ENCODE peak calls at places on chromosome 4, in nine cellular contexts. U is H1, Z is esophagus muscularis mucosa, E is sigmoid colon, M is GM12878, K is K562, W is suprapubic skin, P is SK-N-SH, Y is upper lobe of left lung. O is an unnamed sample.

GRCh38 chr4:25621027-25621930 is 34.4 kb upstream of the SLC34A2 start:
- DNase-seq in U (no peak), Z (no peak), E (no peak), M (no peak), K (no peak), W (no peak), P (no peak), Y (no peak), O (no peak)

GRCh38 chr4:2353222-2354107 is 65.0 kb downstream of the ZFYVE28 start:
- DNase-seq in U (no peak), Z (no peak), E (peak), M (no peak), K (no peak), W (peak), P (peak), Y (peak), O (peak)

GRCh38 chr4:98566491-98567008 is 91.9 kb downstream of the TSPAN5 start:
- DNase-seq in U (no peak), Z (peak), E (peak), M (no peak), K (no peak), W (no peak), P (no peak), Y (no peak), O (no peak)

GRCh38 chr4:38179690-38180299 is 219.6 kb downstream of the PTTG2 start:
- DNase-seq in U (peak), Z (peak), E (peak), M (peak), K (peak), W (no peak), P (peak), Y (peak), O (peak)

GRCh38 chr4:128782076-128782715 is 27.3 kb upstream of the JADE1 start:
- DNase-seq in U (no peak), Z (no peak), E (no peak), M (no peak), K (no peak), W (no peak), P (peak), Y (peak), O (peak)

GRCh38 chr4:57109847-57110634 is at the start of gene IGFBP7:
- DNase-seq in U (no peak), Z (no peak), E (peak), M (no peak), K (peak), W (no peak), P (peak), Y (peak), O (peak)

GRCh38 chr4:14196141-14196540 is 568.6 kb upstream of the BOD1L1 start:
- DNase-seq in U (peak), Z (no peak), E (no peak), M (no peak), K (no peak), W (no peak), P (no peak), Y (peak), O (no peak)

GRCh38 chr4:20359692-20360091 is 108.0 kb downstream of the SLIT2 start:
- DNase-seq in U (no peak), Z (no peak), E (no peak), M (no peak), K (no peak), W (no peak), P (no peak), Y (no peak), O (no peak)

GRCh38 chr4:95141376-95141775 is 383.6 kb downstream of the BMPR1B start:
- DNase-seq in U (no peak), Z (no peak), E (no peak), M (no peak), K (no peak), W (no peak), P (no peak), Y (no peak), O (no peak)

GRCh38 chr4:107210450-107211239 is 174.5 kb upstream of the DKK2 start:
- DNase-seq in U (no peak), Z (no peak), E (no peak), M (no peak), K (no peak), W (no peak), P (no peak), Y (no peak), O (no peak)

GRCh38 chr4:45662996-45663395 is 460.9 kb downstream of the GABRG1 start:
- DNase-seq in U (no peak), Z (no peak), E (no peak), M (no peak), K (no peak), W (no peak), P (no peak), Y (peak), O (peak)

GRCh38 chr4:173057442-173057841 is 111.2 kb upstream of the GALNT7 start:
- DNase-seq in U (no peak), Z (no peak), E (no peak), M (no peak), K (no peak), W (no peak), P (no peak), Y (no peak), O (no peak)

GRCh38 chr4:127632420-127633403 is at the start of gene INTU:
- DNase-seq in U (peak), Z (peak), E (peak), M (no peak), K (peak), W (peak), P (peak), Y (peak), O (peak)
- TF ChIP-seq POLR2AphosphoS5 in U (peak), Z (peak), E (peak), M (no peak), K (peak), W (peak), P (peak), Y (peak), O (peak)

GRCh38 chr4:133147365-133147821 is 1.7 kb upstream of the PCDH10 start:
- DNase-seq in U (no peak), Z (no peak), E (no peak), M (no peak), K (no peak), W (peak), P (no peak), Y (no peak), O (no peak)
- TF ChIP-seq EP300 in U (no peak), Z (no peak), E (no peak), M (no peak), K (no peak), W (no peak), P (no peak), Y (no peak), O (no peak)

DNA sequence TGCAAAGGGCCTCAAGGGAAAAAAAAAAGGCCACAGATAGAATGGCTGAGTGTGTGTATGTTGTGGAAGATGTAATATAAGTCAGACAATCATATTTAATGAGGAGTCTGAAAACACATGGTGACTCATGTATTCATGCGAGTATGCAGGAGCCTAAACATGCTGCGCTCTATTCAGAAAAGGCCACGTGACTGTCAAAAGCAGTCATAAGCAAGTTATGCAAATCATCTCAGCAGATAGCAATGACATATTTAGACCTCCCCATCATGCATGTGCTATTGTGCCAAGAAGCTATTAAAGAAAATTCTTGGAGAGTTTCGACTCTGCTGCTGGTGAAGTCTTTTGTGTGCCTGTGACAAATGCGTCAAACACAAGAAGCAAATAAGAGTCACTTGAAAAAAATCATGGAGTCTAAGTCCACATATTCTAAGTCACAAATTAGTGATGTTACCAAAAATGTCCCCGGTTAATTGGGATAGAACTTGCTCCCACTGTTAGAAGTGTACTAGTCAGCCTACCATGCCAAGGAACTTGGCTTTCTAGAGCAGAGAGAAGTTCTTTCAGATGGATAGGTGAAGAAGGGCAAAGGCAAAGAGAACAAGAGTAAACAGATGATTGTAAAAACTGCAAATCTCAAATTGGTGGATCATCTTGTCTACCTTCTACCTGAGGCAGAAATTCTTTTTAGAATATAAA is 5.0 kb downstream of the LNX1 start:
- DNase-seq in U (no peak), Z (no peak), E (no peak), M (no peak), K (no peak), W (no peak), P (no peak), Y (no peak), O (no peak)
- TF ChIP-seq POLR2AphosphoS5 in U (no peak), Z (no peak), E (no peak), M (no peak), K (no peak), W (no peak), P (peak), Y (no peak), O (no peak)

GRCh38 chr4:145716200-145716599 is 36.3 kb downstream of the C4orf51 start:
- DNase-seq in U (no peak), Z (no peak), E (no peak), M (no peak), K (no peak), W (no peak), P (no peak), Y (no peak), O (no peak)
- TF ChIP-seq EP300 in U (no peak), Z (no peak), E (no peak), M (no peak), K (no peak), W (no peak), P (no peak), Y (no peak), O (no peak)

GRCh38 chr4:6352031-6352763 is 82.5 kb downstream of the WFS1 start:
- DNase-seq in U (no peak), Z (no peak), E (no peak), M (no peak), K (no peak), W (no peak), P (no peak), Y (no peak), O (no peak)
- TF ChIP-seq POLR2AphosphoS5 in U (no peak), Z (no peak), E (no peak), M (no peak), K (no peak), W (no peak), P (no peak), Y (no peak), O (no peak)

GRCh38 chr4:159105761-159106243 is 2.9 kb downstream of the RAPGEF2 start:
- DNase-seq in U (no peak), Z (peak), E (no peak), M (peak), K (no peak), W (no peak), P (no peak), Y (no peak), O (no peak)

GRCh38 chr4:159102623-159103405 is at the start of gene RAPGEF2:
- DNase-seq in U (peak), Z (peak), E (peak), M (peak), K (peak), W (peak), P (peak), Y (peak), O (peak)

GRCh38 chr4:159105063-159105414 is 2.2 kb downstream of the RAPGEF2 start:
- DNase-seq in U (no peak), Z (no peak), E (no peak), M (no peak), K (no peak), W (no peak), P (no peak), Y (no peak), O (no peak)

GRCh38 chr4:159101983-159102622 is 776 bp upstream of the RAPGEF2 start:
- DNase-seq in U (no peak), Z (no peak), E (no peak), M (no peak), K (no peak), W (no peak), P (no peak), Y (no peak), O (no peak)

DNA sequence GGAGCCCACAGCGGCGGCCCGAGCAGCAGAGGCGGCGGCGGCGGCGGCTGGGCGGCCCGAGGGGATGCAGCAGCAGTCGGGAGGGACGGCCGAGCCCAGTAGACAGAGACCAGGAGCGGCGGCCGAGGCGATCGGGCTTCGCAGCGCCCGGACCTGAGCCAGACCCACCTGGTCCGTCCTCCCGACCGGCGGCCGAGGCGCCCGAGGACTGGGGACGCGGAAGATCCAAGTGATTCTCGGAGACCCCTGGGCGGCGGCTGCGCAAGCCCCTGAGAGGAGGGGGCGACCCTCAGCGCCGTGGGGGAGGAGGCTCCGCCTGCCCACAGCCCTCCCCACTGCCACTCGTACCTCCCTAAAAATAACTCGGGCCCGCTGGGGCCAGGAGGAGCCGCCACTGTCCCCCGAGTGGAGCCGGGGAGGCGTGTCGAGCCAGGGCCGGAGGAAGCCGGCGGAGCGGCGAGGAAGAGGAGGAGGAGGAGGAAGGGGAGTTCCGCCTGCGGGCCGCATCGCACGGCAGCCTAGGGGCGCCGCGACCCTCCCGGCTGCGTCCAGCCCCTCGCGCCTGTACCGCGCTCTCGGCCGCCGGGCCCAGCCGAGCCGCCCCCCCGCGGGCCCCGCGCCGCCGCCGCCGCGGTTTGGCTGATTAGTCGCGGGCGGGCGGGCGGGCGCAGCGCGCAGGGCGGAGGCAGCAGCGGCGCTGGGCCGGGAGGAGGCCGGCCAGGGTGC is 690 bp downstream of the RAPGEF2 start:
- DNase-seq in U (no peak), Z (no peak), E (peak), M (no peak), K (peak), W (peak), P (peak), Y (peak), O (peak)
- TF ChIP-seq EP300 in U (no peak), Z (no peak), E (no peak), M (no peak), K (no peak), W (no peak), P (no peak), Y (no peak), O (no peak)

GRCh38 chr4:3642806-3643517 is 110.7 kb upstream of the LRPAP1 start:
- DNase-seq in U (no peak), Z (no peak), E (no peak), M (no peak), K (no peak), W (no peak), P (no peak), Y (no peak), O (no peak)

GRCh38 chr4:3646280-3646679 is 114.1 kb upstream of the LRPAP1 start:
- DNase-seq in U (no peak), Z (no peak), E (no peak), M (no peak), K (no peak), W (no peak), P (no peak), Y (no peak), O (no peak)

GRCh38 chr4:3645711-3646221 is 113.5 kb upstream of the LRPAP1 start:
- DNase-seq in U (no peak), Z (no peak), E (no peak), M (no peak), K (no peak), W (no peak), P (no peak), Y (no peak), O (no peak)

GRCh38 chr4:3643518-3644433 is 111.6 kb upstream of the LRPAP1 start:
- DNase-seq in U (no peak), Z (no peak), E (no peak), M (no peak), K (no peak), W (no peak), P (no peak), Y (no peak), O (no peak)

GRCh38 chr4:3644849-3645627 is 112.8 kb upstream of the LRPAP1 start:
- DNase-seq in U (no peak), Z (no peak), E (no peak), M (no peak), K (peak), W (no peak), P (no peak), Y (no peak), O (no peak)
- TF ChIP-seq POLR2AphosphoS5 in U (no peak), Z (no peak), E (no peak), M (no peak), K (no peak), W (no peak), P (no peak), Y (no peak), O (no peak)

O was measured in transverse colon.